ENCODE peak calls at places on chromosomes 7 and 10, in six cellular contexts. T, L, A, N, S and I are unnamed samples.

GRCh38 chr7:2109936-2110585 is 122.7 kb downstream of the MAD1L1 start:
- DNase-seq in T (peak), L (peak), A (peak), N (peak), S (peak), I (peak)

GRCh38 chr7:114310344-114311118 is 104.1 kb upstream of the FOXP2 start:
- DNase-seq in T (no peak), L (no peak), A (no peak), N (no peak), S (no peak), I (no peak)

GRCh38 chr7:40972426-40972825 is 730.5 kb downstream of the INHBA start:
- DNase-seq in T (no peak), L (no peak), A (no peak), N (no peak), S (no peak), I (no peak)

GRCh38 chr10:12465385-12466136 is 116.2 kb downstream of the CAMK1D start:
- DNase-seq in T (no peak), L (no peak), A (no peak), N (no peak), S (no peak), I (no peak)

GRCh38 chr7:130944997-130945396 is 211.0 kb upstream of the KLF14 start:
- DNase-seq in T (no peak), L (no peak), A (no peak), N (no peak), S (no peak), I (no peak)

GRCh38 chr7:121994625-121995410 is 121.9 kb downstream of the PTPRZ1 start:
- DNase-seq in T (peak), L (peak), A (peak), N (peak), S (no peak), I (peak)

GRCh38 chr10:131651674-131652093 is 249.1 kb upstream of the PPP2R2D start:
- DNase-seq in T (no peak), L (no peak), A (no peak), N (no peak), S (no peak), I (no peak)

GRCh38 chr10:66837335-66837734 is 88.5 kb upstream of the LRRTM3 start:
- DNase-seq in T (no peak), L (no peak), A (no peak), N (no peak), S (no peak), I (no peak)

GRCh38 chr7:78959471-78959870 is 494.0 kb downstream of the MAGI2 start:
- DNase-seq in T (peak), L (no peak), A (no peak), N (no peak), S (no peak), I (no peak)

GRCh38 chr10:110074986-110075664 is 67.3 kb downstream of the ADD3 start:
- DNase-seq in T (no peak), L (no peak), A (no peak), N (peak), S (no peak), I (no peak)

GRCh38 chr7:21412291-21412896 is 15.5 kb upstream of the SP4 start:
- DNase-seq in T (no peak), L (no peak), A (no peak), N (no peak), S (peak), I (no peak)
- TF ChIP-seq MYC in T (no peak), L (no peak), A (no peak), N (no peak), S (no peak), I (no peak)

GRCh38 chr10:121601458-121601857 is 3.2 kb upstream of the FGFR2 start:
- DNase-seq in T (no peak), L (no peak), A (no peak), N (no peak), S (no peak), I (no peak)

GRCh38 chr10:121595806-121596667 is 2.2 kb downstream of the FGFR2 start:
- DNase-seq in T (no peak), L (no peak), A (no peak), N (no peak), S (no peak), I (no peak)

GRCh38 chr10:121596668-121597503 is 1.4 kb downstream of the FGFR2 start:
- DNase-seq in T (no peak), L (no peak), A (no peak), N (no peak), S (no peak), I (no peak)

GRCh38 chr10:121597504-121598241 is 571 bp downstream of the FGFR2 start:
- DNase-seq in T (no peak), L (no peak), A (no peak), N (peak), S (no peak), I (no peak)

GRCh38 chr10:121598261-121599249 is at the start of gene FGFR2:
- DNase-seq in T (peak), L (peak), A (peak), N (peak), S (no peak), I (no peak)
- TF ChIP-seq MAX in T (peak), L (no peak), A (peak), N (no peak), S (no peak), I (no peak)

DNA sequence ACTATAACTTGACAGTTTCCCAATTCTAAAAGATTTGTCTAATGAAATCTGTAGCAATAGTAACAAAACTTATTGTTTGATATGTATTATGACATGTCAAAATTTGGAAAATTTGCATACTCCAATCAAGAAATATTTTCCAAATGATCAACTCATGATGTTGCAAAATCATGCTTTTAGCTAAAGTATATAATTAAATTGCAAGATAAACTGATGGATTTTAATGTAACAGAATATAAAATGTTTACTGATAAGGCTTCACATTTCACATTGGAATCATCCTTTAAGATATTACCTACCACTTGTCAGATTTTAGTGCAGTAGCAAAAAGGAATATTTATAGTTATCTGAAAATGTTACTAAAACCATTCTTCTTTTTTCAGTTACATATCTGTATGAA is 421.9 kb upstream of the SEMA3D start:
- DNase-seq in T (no peak), L (no peak), A (no peak), N (no peak), S (no peak), I (no peak)
- TF ChIP-seq MYC in T (no peak), L (no peak), A (no peak), N (no peak), S (no peak), I (no peak)

GRCh38 chr10:103333934-103334520 is 16.9 kb downstream of the PCGF6 start:
- DNase-seq in T (peak), L (no peak), A (peak), N (peak), S (no peak), I (peak)
- TF ChIP-seq MAX in T (no peak), L (no peak), A (no peak), N (no peak), S (no peak), I (no peak)

GRCh38 chr10:10500941-10501340 is 516.7 kb upstream of the CELF2 start:
- DNase-seq in T (no peak), L (no peak), A (no peak), N (no peak), S (no peak), I (no peak)
- TF ChIP-seq MYC in T (no peak), L (no peak), A (no peak), N (no peak), S (no peak), I (no peak)

GRCh38 chr10:59129867-59130266 is 46.6 kb upstream of the PHYHIPL start:
- DNase-seq in T (no peak), L (no peak), A (no peak), N (no peak), S (no peak), I (no peak)

GRCh38 chr10:59126277-59126676 is 50.2 kb upstream of the PHYHIPL start:
- DNase-seq in T (no peak), L (no peak), A (no peak), N (no peak), S (no peak), I (peak)

GRCh38 chr10:59126992-59127391 is 49.5 kb upstream of the PHYHIPL start:
- DNase-seq in T (no peak), L (no peak), A (peak), N (no peak), S (no peak), I (no peak)

GRCh38 chr10:59127991-59128390 is 48.5 kb upstream of the PHYHIPL start:
- DNase-seq in T (no peak), L (no peak), A (no peak), N (no peak), S (no peak), I (no peak)

GRCh38 chr10:59124187-59124586 is 52.3 kb upstream of the PHYHIPL start:
- DNase-seq in T (no peak), L (no peak), A (no peak), N (no peak), S (no peak), I (no peak)
- TF ChIP-seq MAX in T (no peak), L (no peak), A (no peak), N (no peak), S (no peak), I (no peak)

DNA sequence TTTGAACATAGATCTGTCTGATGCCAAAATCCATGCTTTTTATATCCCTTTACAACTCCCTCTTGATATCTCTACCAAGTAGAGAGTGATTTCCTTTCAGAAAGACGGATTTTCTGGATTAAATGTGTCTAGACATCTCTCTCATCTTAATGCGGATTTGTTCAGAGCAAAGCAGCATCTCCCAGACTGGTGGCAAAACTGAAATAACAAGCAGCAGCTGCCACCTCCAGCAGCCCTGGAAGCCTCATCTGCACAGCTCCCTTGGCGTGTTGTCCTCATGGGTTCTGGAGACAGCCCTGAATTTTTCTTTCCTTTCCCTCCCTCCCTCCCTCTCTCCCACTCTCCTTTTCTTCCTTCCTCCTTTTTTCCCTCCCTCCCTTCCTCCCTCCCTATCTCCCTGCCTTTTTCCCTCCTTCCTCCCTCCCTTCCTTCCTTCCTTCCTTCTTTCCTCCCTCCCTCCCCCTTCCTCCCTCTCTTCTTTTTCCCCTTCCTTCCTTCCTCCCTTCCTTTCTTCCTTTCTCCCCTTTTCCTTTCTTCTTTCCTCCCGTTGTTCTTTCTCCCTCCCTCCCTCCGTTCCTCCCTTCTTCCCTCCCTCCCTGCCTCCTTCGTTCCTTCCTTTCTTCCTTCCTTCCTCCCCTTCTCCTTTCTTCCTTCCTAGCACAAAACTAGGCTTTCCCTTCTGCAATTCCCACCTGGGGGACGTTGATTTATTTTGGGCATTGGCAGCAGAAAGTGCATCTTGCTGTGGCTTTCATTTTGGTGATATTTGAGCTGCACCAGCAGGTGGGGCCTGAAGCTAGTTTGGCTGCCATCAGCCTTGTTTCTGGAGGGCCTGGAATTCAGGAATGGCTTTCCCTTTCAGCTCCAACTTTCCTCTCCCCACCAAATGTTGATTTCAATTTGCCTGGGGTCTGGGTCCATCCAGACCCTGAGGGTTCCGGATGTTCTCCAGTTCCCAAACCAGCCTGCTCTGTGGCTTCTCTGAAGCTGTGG is 640.0 kb downstream of the TYW1 start:
- DNase-seq in T (no peak), L (no peak), A (no peak), N (no peak), S (no peak), I (no peak)
- TF ChIP-seq MYC in T (no peak), L (no peak), A (no peak), N (no peak), S (no peak), I (no peak)

GRCh38 chr10:43340619-43341018 is 30.8 kb upstream of the FXYD4 start:
- DNase-seq in T (peak), L (no peak), A (no peak), N (no peak), S (no peak), I (no peak)
- TF ChIP-seq MAX in T (peak), L (no peak), A (no peak), N (no peak), S (no peak), I (no peak)

DNA sequence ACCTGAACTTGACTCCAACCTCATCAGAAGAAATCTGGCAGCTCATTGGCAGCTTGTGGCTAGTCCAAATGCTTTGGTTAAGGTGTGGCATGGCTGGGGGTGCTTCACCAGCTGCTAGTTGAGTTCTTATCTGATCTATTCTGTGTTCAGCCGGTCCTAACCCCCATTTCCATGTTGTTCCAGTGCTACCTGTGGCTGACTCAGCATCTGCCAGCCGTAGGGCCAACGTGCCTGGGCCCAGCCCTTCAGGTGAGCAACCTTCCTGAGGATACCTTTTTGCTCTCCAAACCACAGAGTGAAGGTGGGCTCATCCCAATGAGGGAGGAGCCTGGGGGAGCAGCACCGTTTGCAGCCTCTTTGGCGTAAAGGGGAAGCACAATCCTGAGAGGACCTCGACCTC is 46.8 kb upstream of the C10orf120 start:
- DNase-seq in T (no peak), L (no peak), A (no peak), N (no peak), S (no peak), I (no peak)
- TF ChIP-seq MYC in T (no peak), L (no peak), A (no peak), N (no peak), S (no peak), I (no peak)